ENCODE peak calls at places on chromosomes 11 and 22, in five cellular contexts. E is K562, U is WTC11, P is HCT116, W is HepG2. V is an unnamed sample.
A peak's percentile ranks its signal among the peaks of the same experiment; 100 is the strongest.

GRCh38 chr22:45201678-45202332 is 38.1 kb downstream of the NUP50 start:
- DNase-seq in E (no peak), U (no peak), P (no peak), W (no peak), V (no peak)

GRCh38 chr11:121347094-121347493 is 54.5 kb downstream of the SC5D start:
- DNase-seq in E (no peak), U (no peak), P (no peak), W (no peak), V (no peak)

GRCh38 chr22:33984741-33985287 is 64.5 kb upstream of the LARGE1 start:
- DNase-seq in E (no peak), U (no peak), P (no peak), W (no peak), V (no peak)

GRCh38 chr11:30172872-30173271 is 57.9 kb upstream of the FSHB start:
- DNase-seq in E (no peak), U (no peak), P (no peak), W (no peak), V (no peak)

GRCh38 chr11:126163074-126163700 is 48.3 kb downstream of the RPUSD4 start:
- DNase-seq in E (no peak), U (no peak), P (no peak), W (peak; percentile 68), V (no peak)

GRCh38 chr11:45658292-45658991 is 7.0 kb downstream of the CHST1 start:
- DNase-seq in E (no peak), U (peak; percentile 80), P (no peak), W (peak; percentile 10), V (no peak)

GRCh38 chr11:14190992-14191773 is 167.8 kb downstream of the RRAS2 start:
- DNase-seq in E (no peak), U (no peak), P (no peak), W (no peak), V (no peak)

GRCh38 chr11:48058064-48058463 is 77.7 kb downstream of the PTPRJ start:
- DNase-seq in E (no peak), U (no peak), P (no peak), W (no peak), V (no peak)

GRCh38 chr11:86978756-86979608 is 23.8 kb upstream of the FZD4 start:
- DNase-seq in E (peak; percentile 29), U (no peak), P (peak; percentile 21), W (no peak), V (no peak)

GRCh38 chr22:48741540-48741939 is 1086.1 kb downstream of the BRD1 start:
- DNase-seq in E (no peak), U (no peak), P (no peak), W (no peak), V (no peak)

GRCh38 chr11:110896358-110896757 is 184.1 kb upstream of the ARHGAP20 start:
- DNase-seq in E (no peak), U (no peak), P (no peak), W (no peak), V (no peak)

GRCh38 chr11:62544521-62545436 is 1.8 kb downstream of the AHNAK start:
- DNase-seq in E (peak; percentile 39), U (no peak), P (no peak), W (no peak), V (peak; percentile 33)

GRCh38 chr11:63829823-63830489 is 9.0 kb upstream of the MARK2 start:
- DNase-seq in E (peak; percentile 52), U (peak; percentile 62), P (no peak), W (peak; percentile 52), V (peak; percentile 42)

GRCh38 chr11:92528051-92528450 is 303.4 kb downstream of the FAT3 start:
- DNase-seq in E (no peak), U (no peak), P (no peak), W (no peak), V (no peak)

GRCh38 chr11:75154646-75155569 is 4.0 kb downstream of the SLCO2B1 start:
- DNase-seq in E (no peak), U (no peak), P (no peak), W (no peak), V (no peak)

GRCh38 chr11:104650234-104650633 is 248.0 kb downstream of the CASP12 start:
- DNase-seq in E (no peak), U (peak; percentile 40), P (no peak), W (no peak), V (no peak)

GRCh38 chr11:35792148-35792845 is 129.7 kb downstream of the TRIM44 start:
- DNase-seq in E (no peak), U (no peak), P (no peak), W (no peak), V (no peak)

GRCh38 chr11:85912414-85912813 is 57.2 kb downstream of the CCDC83 start:
- DNase-seq in E (no peak), U (no peak), P (no peak), W (no peak), V (no peak)

GRCh38 chr11:68521962-68522626 is 61.5 kb downstream of the PPP6R3 start:
- DNase-seq in E (no peak), U (no peak), P (no peak), W (no peak), V (no peak)
- TF ChIP-seq SP1 in E (no peak), U (no peak), P (no peak), W (no peak), V (no peak)

DNA sequence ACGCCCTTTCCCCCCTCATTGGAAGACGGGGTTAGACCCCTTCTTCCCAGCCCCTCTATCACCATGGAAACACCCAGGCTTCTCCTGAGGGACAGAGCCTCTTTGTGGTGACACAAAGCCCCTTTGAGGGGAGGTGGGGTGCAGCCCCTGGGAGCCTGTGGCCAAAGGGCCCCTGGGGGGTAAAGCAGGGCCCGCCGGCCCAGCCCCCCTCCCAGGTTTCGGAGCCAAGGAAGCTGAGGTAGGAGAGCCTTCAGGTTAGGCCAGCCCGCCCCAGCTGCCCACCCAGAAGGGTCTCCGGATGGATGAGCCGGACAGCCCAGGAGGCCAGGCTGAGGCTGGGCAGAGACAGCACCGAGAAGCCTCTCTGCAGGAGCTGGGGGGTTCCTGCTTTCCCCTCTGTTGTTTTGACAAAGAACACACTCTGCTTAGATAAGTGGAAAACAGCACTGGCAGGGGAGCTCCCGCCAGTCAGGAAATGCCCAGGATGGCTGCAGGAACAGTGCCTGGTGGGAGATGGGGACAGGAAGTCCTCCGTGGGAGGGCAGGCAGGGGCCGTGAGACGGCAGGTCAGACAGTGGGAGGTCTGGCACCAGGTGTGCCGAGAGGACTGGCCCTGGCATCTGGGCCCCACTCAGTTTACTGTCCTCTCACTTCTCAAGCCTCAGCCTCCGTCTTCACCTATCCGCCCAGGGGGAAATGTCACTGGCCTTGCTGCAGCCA is 18.2 kb downstream of the ARVCF start:
- DNase-seq in E (no peak), U (no peak), P (no peak), W (no peak), V (no peak)
- TF ChIP-seq SP1 in E (no peak), U (no peak), P (no peak), W (no peak), V (no peak)

GRCh38 chr11:113373306-113373705 is 14.3 kb upstream of the ANKK1 start:
- DNase-seq in E (no peak), U (no peak), P (no peak), W (no peak), V (no peak)

GRCh38 chr11:113376156-113376555 is 11.4 kb upstream of the ANKK1 start:
- DNase-seq in E (no peak), U (no peak), P (no peak), W (no peak), V (no peak)

GRCh38 chr11:113375402-113375801 is 12.2 kb upstream of the ANKK1 start:
- DNase-seq in E (peak; percentile 67), U (no peak), P (no peak), W (no peak), V (no peak)

GRCh38 chr11:113372317-113372716 is 15.3 kb upstream of the ANKK1 start:
- DNase-seq in E (no peak), U (no peak), P (no peak), W (no peak), V (no peak)

GRCh38 chr11:113373981-113374560 is 13.5 kb upstream of the ANKK1 start:
- DNase-seq in E (no peak), U (no peak), P (no peak), W (no peak), V (no peak)
- TF ChIP-seq SP1 in E (no peak), U (no peak), P (no peak), W (no peak), V (no peak)

DNA sequence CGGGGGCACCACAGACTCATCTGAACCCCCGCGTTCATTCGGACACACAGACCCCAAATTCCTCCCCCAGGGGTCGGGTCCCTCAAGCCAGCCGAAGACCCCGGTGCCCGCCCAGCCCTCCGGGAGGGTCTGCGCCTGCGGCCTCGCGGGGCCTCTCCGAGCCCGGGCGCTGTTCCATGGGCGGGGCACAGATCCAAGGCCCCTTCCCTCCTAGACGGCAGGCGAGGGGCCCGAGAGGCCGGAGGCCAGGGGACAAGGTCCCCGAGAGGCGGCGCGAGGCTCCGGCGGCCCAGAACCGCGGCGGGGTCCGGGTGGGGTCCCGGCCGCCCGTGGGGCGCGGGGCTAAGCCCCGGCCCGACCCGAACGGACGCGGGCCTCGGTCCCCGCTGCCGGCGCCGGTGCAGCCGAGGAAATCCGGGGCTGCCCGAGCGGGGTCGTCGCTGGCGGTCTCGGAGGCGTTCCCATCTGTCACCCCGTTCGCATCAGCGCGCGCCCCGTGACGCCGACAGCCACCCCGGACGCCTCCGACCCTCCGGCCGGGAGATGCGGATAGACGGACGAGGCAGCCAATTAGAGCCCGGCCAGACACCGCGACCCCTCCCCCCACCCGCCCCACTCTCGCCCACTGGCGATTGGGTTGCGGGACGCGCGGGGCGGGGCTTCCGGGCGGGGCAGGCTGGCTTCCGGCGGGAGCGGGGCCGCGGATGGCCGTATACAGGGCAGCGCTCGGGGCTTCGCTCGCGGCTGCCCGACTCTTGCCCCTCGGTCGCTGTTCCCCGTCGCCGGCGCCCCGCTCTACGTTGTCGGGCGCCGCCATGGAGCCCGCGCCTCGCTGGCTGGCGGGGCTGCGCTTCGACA is at the start of gene SELENOO:
- DNase-seq in E (peak; percentile 91), U (peak; percentile 89), P (peak; percentile 72), W (peak; percentile 75), V (peak; percentile 97)
- TF ChIP-seq SP1 in E (peak; percentile 34), U (peak; percentile 58), P (peak; percentile 84), W (peak; percentile 82), V (no peak)